ENCODE peak calls at places on chromosomes 7 and 10, in eight cellular contexts. X, Q, F, P, J, L, H and K are unnamed samples.

GRCh38 chr10:110356628-110357245 is 52.0 kb upstream of the SMNDC1 start:
- DNase-seq in X (no peak), Q (peak), F (no peak), P (no peak), J (peak), L (no peak), H (peak), K (peak)

GRCh38 chr7:77696643-77697534 is 630 bp downstream of the RSBN1L start:
- DNase-seq in X (peak), Q (peak), F (peak), P (peak), J (peak), L (peak), H (peak), K (peak)

GRCh38 chr7:50335795-50336754 is 31.6 kb downstream of the IKZF1 start:
- DNase-seq in X (peak), Q (peak), F (peak), P (no peak), J (no peak), L (no peak), H (no peak), K (no peak)

GRCh38 chr10:49759787-49760551 is 2.2 kb downstream of the OGDHL start:
- DNase-seq in X (no peak), Q (no peak), F (no peak), P (no peak), J (peak), L (no peak), H (no peak), K (no peak)

GRCh38 chr10:16944961-16945360 is 127.7 kb upstream of the RSU1 start:
- DNase-seq in X (no peak), Q (no peak), F (no peak), P (no peak), J (no peak), L (no peak), H (no peak), K (no peak)

GRCh38 chr10:16652154-16652553 is 130.5 kb upstream of the C1QL3 start:
- DNase-seq in X (no peak), Q (no peak), F (no peak), P (no peak), J (no peak), L (no peak), H (peak), K (no peak)

GRCh38 chr10:20839141-20839540 is 58.0 kb downstream of the NEBL start:
- DNase-seq in X (no peak), Q (no peak), F (no peak), P (no peak), J (no peak), L (no peak), H (no peak), K (no peak)

GRCh38 chr10:127619550-127619949 is 70.4 kb downstream of the NPS start:
- DNase-seq in X (no peak), Q (no peak), F (no peak), P (peak), J (no peak), L (peak), H (no peak), K (no peak)

GRCh38 chr10:98293550-98294269 is 25.7 kb upstream of the LOXL4 start:
- DNase-seq in X (no peak), Q (no peak), F (no peak), P (no peak), J (no peak), L (no peak), H (peak), K (no peak)

GRCh38 chr7:81857385-81857784 is 87.5 kb upstream of the HGF start:
- DNase-seq in X (no peak), Q (no peak), F (no peak), P (no peak), J (no peak), L (no peak), H (no peak), K (no peak)

GRCh38 chr10:86340176-86340990 is 26.2 kb downstream of the GRID1 start:
- DNase-seq in X (no peak), Q (no peak), F (no peak), P (no peak), J (no peak), L (peak), H (no peak), K (no peak)

GRCh38 chr7:140358024-140358770 is 40.1 kb downstream of the SLC37A3 start:
- DNase-seq in X (no peak), Q (no peak), F (no peak), P (no peak), J (no peak), L (no peak), H (peak), K (no peak)

GRCh38 chr10:46282460-46283216 is 4.2 kb upstream of the ANTXRL start:
- DNase-seq in X (peak), Q (peak), F (peak), P (no peak), J (peak), L (no peak), H (no peak), K (peak)

GRCh38 chr10:76114556-76114955 is 683.1 kb downstream of the LRMDA start:
- DNase-seq in X (no peak), Q (no peak), F (no peak), P (peak), J (no peak), L (no peak), H (no peak), K (no peak)

GRCh38 chr7:26910221-26910620 is 45.8 kb upstream of the SKAP2 start:
- DNase-seq in X (no peak), Q (peak), F (no peak), P (no peak), J (peak), L (no peak), H (peak), K (peak)

GRCh38 chr10:97454330-97455036 is 8.5 kb downstream of the ZDHHC16 start:
- DNase-seq in X (no peak), Q (no peak), F (no peak), P (no peak), J (no peak), L (no peak), H (no peak), K (no peak)

GRCh38 chr7:94297397-94297838 is 97.3 kb upstream of the COL1A2 start:
- DNase-seq in X (no peak), Q (no peak), F (no peak), P (no peak), J (no peak), L (no peak), H (no peak), K (no peak)

GRCh38 chr7:21550821-21551531 is 8.1 kb downstream of the DNAH11 start:
- DNase-seq in X (no peak), Q (no peak), F (no peak), P (no peak), J (no peak), L (no peak), H (peak), K (peak)

GRCh38 chr10:114023198-114023597 is 20.5 kb upstream of the ADRB1 start:
- DNase-seq in X (no peak), Q (no peak), F (no peak), P (no peak), J (no peak), L (no peak), H (no peak), K (no peak)

GRCh38 chr7:2028733-2029132 is 204.0 kb downstream of the MAD1L1 start:
- DNase-seq in X (no peak), Q (no peak), F (no peak), P (no peak), J (no peak), L (no peak), H (no peak), K (no peak)

GRCh38 chr10:4061441-4061951 is 276.5 kb upstream of the KLF6 start:
- DNase-seq in X (no peak), Q (no peak), F (no peak), P (no peak), J (no peak), L (no peak), H (no peak), K (no peak)